ENCODE peak calls at places on chromosomes 13 and 19, in eight cellular contexts. One of them, this sample, is unnamed. For H3K4me1, the result is how much of the 10 kb centered on the place peaks cover.

GRCh38 chr13:83895994-83896580 is 13.8 kb upstream of the SLITRK1 start:
- DNase-seq in A549: no peak
- DNase-seq in SJCRH30: peak
- DNase-seq in SJSA1: no peak
- DNase-seq in GM23338: no peak
- DNase-seq in OCI-LY7: no peak
- DNase-seq in osteoblast: no peak
- DNase-seq in ovary: no peak
- DNase-seq in this sample: no peak

GRCh38 chr13:48595330-48596127 is 58.2 kb upstream of the CYSLTR2 start:
- DNase-seq in A549: peak
- DNase-seq in SJCRH30: peak
- DNase-seq in SJSA1: peak
- DNase-seq in GM23338: peak
- DNase-seq in OCI-LY7: peak
- DNase-seq in osteoblast: no peak
- DNase-seq in ovary: peak
- DNase-seq in this sample: peak

GRCh38 chr13:106534844-106535551 is 464 bp downstream of the EFNB2 start:
- DNase-seq in A549: peak
- DNase-seq in SJCRH30: peak
- DNase-seq in SJSA1: peak
- DNase-seq in GM23338: peak
- DNase-seq in OCI-LY7: peak
- DNase-seq in osteoblast: peak
- DNase-seq in ovary: peak
- DNase-seq in this sample: peak

GRCh38 chr13:46553886-46554855 is 1.2 kb downstream of the LRCH1 start:
- DNase-seq in A549: peak
- DNase-seq in SJCRH30: peak
- DNase-seq in SJSA1: peak
- DNase-seq in GM23338: peak
- DNase-seq in OCI-LY7: peak
- DNase-seq in osteoblast: peak
- DNase-seq in ovary: peak
- DNase-seq in this sample: peak

GRCh38 chr13:112687836-112688559 is 1.8 kb upstream of the ATP11A start:
- DNase-seq in A549: no peak
- DNase-seq in SJCRH30: no peak
- DNase-seq in SJSA1: no peak
- DNase-seq in GM23338: no peak
- DNase-seq in OCI-LY7: no peak
- DNase-seq in osteoblast: peak
- DNase-seq in ovary: no peak
- DNase-seq in this sample: no peak

GRCh38 chr13:106490887-106491321 is 44.6 kb downstream of the EFNB2 start:
- DNase-seq in A549: no peak
- DNase-seq in SJCRH30: no peak
- DNase-seq in SJSA1: no peak
- DNase-seq in GM23338: no peak
- DNase-seq in OCI-LY7: no peak
- DNase-seq in osteoblast: no peak
- DNase-seq in ovary: no peak
- DNase-seq in this sample: no peak

GRCh38 chr13:46778879-46779278 is 18.1 kb downstream of the ESD start:
- DNase-seq in A549: no peak
- DNase-seq in SJCRH30: no peak
- DNase-seq in SJSA1: no peak
- DNase-seq in GM23338: no peak
- DNase-seq in OCI-LY7: no peak
- DNase-seq in osteoblast: no peak
- DNase-seq in ovary: no peak
- DNase-seq in this sample: no peak

GRCh38 chr13:20831933-20832332 is 58.2 kb upstream of the EEF1AKMT1 start:
- DNase-seq in A549: no peak
- DNase-seq in SJCRH30: peak
- DNase-seq in SJSA1: no peak
- DNase-seq in GM23338: no peak
- DNase-seq in OCI-LY7: no peak
- DNase-seq in osteoblast: no peak
- DNase-seq in ovary: no peak
- DNase-seq in this sample: no peak

GRCh38 chr13:110297011-110297410 is 9.9 kb downstream of the COL4A1 start:
- DNase-seq in A549: no peak
- DNase-seq in SJCRH30: no peak
- DNase-seq in SJSA1: no peak
- DNase-seq in GM23338: no peak
- DNase-seq in OCI-LY7: no peak
- DNase-seq in osteoblast: no peak
- DNase-seq in ovary: no peak
- DNase-seq in this sample: no peak
- H3K4me1 ChIP-seq in A549: under half
- H3K4me1 ChIP-seq in SJCRH30: under half
- H3K4me1 ChIP-seq in SJSA1: under half
- H3K4me1 ChIP-seq in GM23338: under half
- H3K4me1 ChIP-seq in OCI-LY7: under half
- H3K4me1 ChIP-seq in osteoblast: under half
- H3K4me1 ChIP-seq in ovary: under half
- H3K4me1 ChIP-seq in this sample: under half

GRCh38 chr19:8695911-8696310 is 2.7 kb downstream of the ACTL9 start:
- DNase-seq in A549: no peak
- DNase-seq in SJCRH30: no peak
- DNase-seq in SJSA1: no peak
- DNase-seq in GM23338: no peak
- DNase-seq in OCI-LY7: no peak
- DNase-seq in osteoblast: no peak
- DNase-seq in ovary: no peak
- DNase-seq in this sample: no peak
- H3K4me1 ChIP-seq in A549: under half
- H3K4me1 ChIP-seq in SJCRH30: under half
- H3K4me1 ChIP-seq in SJSA1: under half
- H3K4me1 ChIP-seq in GM23338: under half
- H3K4me1 ChIP-seq in OCI-LY7: under half
- H3K4me1 ChIP-seq in osteoblast: under half
- H3K4me1 ChIP-seq in ovary: under half
- H3K4me1 ChIP-seq in this sample: under half

GRCh38 chr19:35760711-35761349 is 2.9 kb downstream of the PROSER3 start:
- DNase-seq in A549: no peak
- DNase-seq in SJCRH30: no peak
- DNase-seq in SJSA1: no peak
- DNase-seq in GM23338: no peak
- DNase-seq in OCI-LY7: no peak
- DNase-seq in osteoblast: no peak
- DNase-seq in ovary: no peak
- DNase-seq in this sample: peak
- H3K4me1 ChIP-seq in A549: under half
- H3K4me1 ChIP-seq in SJCRH30: under half
- H3K4me1 ChIP-seq in SJSA1: under half
- H3K4me1 ChIP-seq in GM23338: under half
- H3K4me1 ChIP-seq in OCI-LY7: under half
- H3K4me1 ChIP-seq in osteoblast: under half
- H3K4me1 ChIP-seq in ovary: under half
- H3K4me1 ChIP-seq in this sample: under half

GRCh38 chr13:99080131-99080530 is 102.3 kb upstream of the DOCK9 start:
- DNase-seq in A549: no peak
- DNase-seq in SJCRH30: no peak
- DNase-seq in SJSA1: no peak
- DNase-seq in GM23338: no peak
- DNase-seq in OCI-LY7: no peak
- DNase-seq in osteoblast: no peak
- DNase-seq in ovary: no peak
- DNase-seq in this sample: no peak
- H3K4me1 ChIP-seq in A549: under half
- H3K4me1 ChIP-seq in SJCRH30: under half
- H3K4me1 ChIP-seq in SJSA1: under half
- H3K4me1 ChIP-seq in GM23338: under half
- H3K4me1 ChIP-seq in OCI-LY7: under half
- H3K4me1 ChIP-seq in osteoblast: under half
- H3K4me1 ChIP-seq in ovary: under half
- H3K4me1 ChIP-seq in this sample: under half

GRCh38 chr19:18009412-18010066 is 1.6 kb downstream of the ARRDC2 start:
- DNase-seq in A549: no peak
- DNase-seq in SJCRH30: no peak
- DNase-seq in SJSA1: no peak
- DNase-seq in GM23338: no peak
- DNase-seq in OCI-LY7: no peak
- DNase-seq in osteoblast: peak
- DNase-seq in ovary: no peak
- DNase-seq in this sample: peak
- H3K4me1 ChIP-seq in A549: under half
- H3K4me1 ChIP-seq in SJCRH30: under half
- H3K4me1 ChIP-seq in SJSA1: under half
- H3K4me1 ChIP-seq in GM23338: under half
- H3K4me1 ChIP-seq in OCI-LY7: under half
- H3K4me1 ChIP-seq in osteoblast: under half
- H3K4me1 ChIP-seq in ovary: under half
- H3K4me1 ChIP-seq in this sample: under half

GRCh38 chr19:1410789-1411188 is 3.4 kb downstream of the DAZAP1 start:
- DNase-seq in A549: no peak
- DNase-seq in SJCRH30: no peak
- DNase-seq in SJSA1: no peak
- DNase-seq in GM23338: no peak
- DNase-seq in OCI-LY7: no peak
- DNase-seq in osteoblast: no peak
- DNase-seq in ovary: no peak
- DNase-seq in this sample: no peak

GRCh38 chr19:1412995-1413889 is 5.9 kb downstream of the DAZAP1 start:
- DNase-seq in A549: no peak
- DNase-seq in SJCRH30: no peak
- DNase-seq in SJSA1: no peak
- DNase-seq in GM23338: no peak
- DNase-seq in OCI-LY7: no peak
- DNase-seq in osteoblast: no peak
- DNase-seq in ovary: no peak
- DNase-seq in this sample: no peak

GRCh38 chr19:1410136-1410786 is 2.9 kb downstream of the DAZAP1 start:
- DNase-seq in A549: no peak
- DNase-seq in SJCRH30: no peak
- DNase-seq in SJSA1: no peak
- DNase-seq in GM23338: no peak
- DNase-seq in OCI-LY7: no peak
- DNase-seq in osteoblast: peak
- DNase-seq in ovary: no peak
- DNase-seq in this sample: no peak

GRCh38 chr19:1411255-1412191 is 4.1 kb downstream of the DAZAP1 start:
- DNase-seq in A549: no peak
- DNase-seq in SJCRH30: no peak
- DNase-seq in SJSA1: no peak
- DNase-seq in GM23338: no peak
- DNase-seq in OCI-LY7: no peak
- DNase-seq in osteoblast: peak
- DNase-seq in ovary: peak
- DNase-seq in this sample: peak

DNA sequence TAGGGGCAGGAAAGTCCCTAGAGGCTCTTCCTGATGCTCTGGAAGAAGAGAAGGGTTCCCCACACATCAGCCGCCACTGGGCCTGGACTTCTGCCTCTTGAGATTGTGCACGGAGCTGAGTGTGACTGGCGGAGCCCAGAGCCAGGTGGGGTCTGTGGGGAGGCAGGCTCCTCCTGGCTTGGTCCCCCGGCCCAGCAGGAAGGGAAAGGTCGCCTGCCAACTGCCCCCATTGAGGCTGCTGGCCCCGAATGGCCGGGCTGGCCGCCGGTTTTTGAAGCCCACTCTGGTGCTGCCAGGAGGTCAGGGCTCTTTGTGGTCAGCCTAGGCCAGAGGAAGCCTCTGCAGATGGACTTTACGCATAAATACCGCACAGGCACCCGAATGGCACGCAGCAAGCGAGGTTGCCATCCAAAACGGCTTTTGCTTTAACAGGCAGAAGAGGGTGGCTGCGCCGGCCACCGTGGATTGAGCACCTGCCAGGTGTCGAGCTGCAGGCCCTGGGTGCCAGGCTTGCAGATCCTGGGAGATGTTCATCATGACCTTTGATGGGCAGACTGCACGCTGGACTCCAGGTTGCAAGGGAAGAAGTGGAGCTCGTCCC is 5.0 kb downstream of the DAZAP1 start:
- DNase-seq in A549: no peak
- DNase-seq in SJCRH30: no peak
- DNase-seq in SJSA1: no peak
- DNase-seq in GM23338: no peak
- DNase-seq in OCI-LY7: no peak
- DNase-seq in osteoblast: no peak
- DNase-seq in ovary: no peak
- DNase-seq in this sample: no peak
- H3K4me1 ChIP-seq in A549: under half
- H3K4me1 ChIP-seq in SJCRH30: under half
- H3K4me1 ChIP-seq in SJSA1: under half
- H3K4me1 ChIP-seq in GM23338: under half
- H3K4me1 ChIP-seq in OCI-LY7: under half
- H3K4me1 ChIP-seq in osteoblast: half or more
- H3K4me1 ChIP-seq in ovary: half or more
- H3K4me1 ChIP-seq in this sample: half or more

This sample was measured in pancreas.